ENCODE peak calls at places on chromosomes 12 and 14, in eight cellular contexts. K is HTR-8/SVneo; S is hypothalamus; X is fibroblast of the aortic adventitia; C is suprapubic skin; B is T-helper 9 cell; O is activated CD4-positive, CD25-positive, alpha-beta regulatory T cell treated with anti-CD3 and anti-CD28 coated beads, Interleukin-2, amount 50 U/mL, for 16 hours; Y is mucosa of descending colon. F is an unnamed sample.

GRCh38 chr12:49741882-49742620 is 694 bp downstream of the TMBIM6 start:
- DNase-seq in S (peak), Y (peak), B (peak), O (peak), C (peak), K (peak), X (peak), F (peak)

GRCh38 chr12:27906127-27906500 is 66.4 kb downstream of the PTHLH start:
- DNase-seq in K (no peak), O (no peak), Y (no peak), S (no peak), X (no peak), B (no peak), C (no peak), F (no peak)

GRCh38 chr12:98137278-98137677 is 378.1 kb upstream of the TMPO start:
- DNase-seq in C (no peak), S (no peak), K (no peak), X (no peak), O (no peak), B (no peak), Y (no peak), F (no peak)

GRCh38 chr14:59306775-59307174 is 118.3 kb downstream of the DAAM1 start:
- DNase-seq in C (no peak), B (no peak), K (peak), O (no peak), S (no peak), X (peak), Y (no peak), F (peak)

GRCh38 chr12:7180685-7181084 is 8.8 kb upstream of the PEX5 start:
- DNase-seq in X (no peak), O (no peak), B (no peak), Y (no peak), C (no peak), K (no peak), S (no peak), F (peak)

GRCh38 chr14:88321692-88322504 is 1.2 kb downstream of the KCNK10 start:
- DNase-seq in O (no peak), S (no peak), B (no peak), Y (no peak), C (no peak), X (no peak), K (no peak), F (no peak)

GRCh38 chr12:107058190-107058589 is 35.2 kb downstream of the CRY1 start:
- DNase-seq in O (no peak), Y (no peak), B (no peak), C (no peak), K (no peak), S (no peak), X (peak), F (no peak)

GRCh38 chr14:89845346-89845745 is 109.2 kb downstream of the EFCAB11 start:
- DNase-seq in C (no peak), O (no peak), S (no peak), K (peak), B (no peak), X (peak), Y (no peak), F (peak)

GRCh38 chr14:94670692-94671285 is 58.6 kb downstream of the SERPINA3 start:
- DNase-seq in K (no peak), S (no peak), Y (no peak), C (no peak), X (no peak), B (no peak), O (no peak), F (no peak)

GRCh38 chr12:40168001-40168400 is 56.8 kb upstream of the LRRK2 start:
- DNase-seq in Y (no peak), X (no peak), S (no peak), B (no peak), C (no peak), K (no peak), O (no peak), F (no peak)

GRCh38 chr12:26374934-26375333 is 179.6 kb downstream of the SSPN start:
- DNase-seq in B (no peak), Y (no peak), K (no peak), X (peak), C (no peak), O (no peak), S (no peak), F (no peak)

GRCh38 chr14:90642239-90642717 is 174.0 kb downstream of the TTC7B start:
- DNase-seq in K (no peak), C (no peak), X (no peak), B (no peak), S (no peak), Y (no peak), O (no peak), F (no peak)

GRCh38 chr12:132168311-132169031 is 24.2 kb downstream of the NOC4L start:
- DNase-seq in X (no peak), B (no peak), Y (peak), C (no peak), S (no peak), O (no peak), K (no peak), F (no peak)

GRCh38 chr14:68342216-68342615 is 450.7 kb downstream of the ZFP36L1 start:
- DNase-seq in K (no peak), C (no peak), Y (no peak), S (no peak), X (no peak), O (no peak), B (no peak), F (no peak)

GRCh38 chr12:90801776-90802175 is 153.2 kb downstream of the CCER1 start:
- DNase-seq in O (no peak), S (no peak), B (no peak), K (no peak), C (no peak), Y (no peak), X (peak), F (peak)

GRCh38 chr12:42094277-42094676 is 50.4 kb downstream of the GXYLT1 start:
- DNase-seq in X (peak), Y (no peak), K (peak), O (no peak), C (no peak), S (no peak), B (no peak), F (peak)

F was measured in GM23248.